ENCODE peak calls at places on chromosome 10, in six cellular contexts. H is IMR-90; O is right atrium auricular region; I is K562; F is mammary epithelial cell; C is CD8-positive, alpha-beta T cell. E is an unnamed sample. For H3K27me3, the result is how much of the 10 kb centered on the place peaks cover.

GRCh38 chr10:114199239-114199638 is 20.1 kb downstream of the TDRD1 start:
- DNase-seq in C (no peak), O (no peak), H (no peak), I (no peak), F (no peak), E (no peak)

GRCh38 chr10:97280783-97281182 is 11.7 kb downstream of the ARHGAP19 start:
- DNase-seq in H (no peak), O (no peak), F (no peak), C (no peak), I (no peak), E (no peak)

GRCh38 chr10:121437596-121437995 is 160.6 kb downstream of the FGFR2 start:
- DNase-seq in C (no peak), O (peak), I (no peak), F (no peak), H (no peak), E (peak)

GRCh38 chr10:100807241-100808050 is 62.1 kb downstream of the PAX2 start:
- DNase-seq in H (no peak), F (no peak), I (no peak), O (no peak), C (no peak), E (no peak)

GRCh38 chr10:92691591-92692084 is 1.9 kb downstream of the HHEX start:
- DNase-seq in I (no peak), O (no peak), H (no peak), C (peak), F (no peak), E (no peak)

GRCh38 chr10:12418000-12418399 is 68.7 kb downstream of the CAMK1D start:
- DNase-seq in F (no peak), H (peak), O (peak), I (no peak), C (no peak), E (no peak)

GRCh38 chr10:22573820-22574569 is 140.4 kb downstream of the PIP4K2A start:
- DNase-seq in I (peak), H (peak), O (no peak), C (peak), F (peak), E (peak)

GRCh38 chr10:13453896-13454295 is 74.9 kb downstream of the BEND7 start:
- DNase-seq in F (no peak), O (no peak), H (no peak), I (no peak), C (peak), E (no peak)

GRCh38 chr10:130045801-130046321 is 64.8 kb downstream of the C10orf143 start:
- DNase-seq in O (no peak), F (no peak), C (no peak), I (no peak), H (no peak), E (no peak)

GRCh38 chr10:132279873-132280645 is 27.7 kb downstream of the STK32C start:
- DNase-seq in C (no peak), H (no peak), I (peak), F (no peak), O (no peak), E (no peak)

GRCh38 chr10:660980-661890 is 28.2 kb downstream of the DIP2C start:
- DNase-seq in C (no peak), I (no peak), O (no peak), F (no peak), H (no peak), E (no peak)

GRCh38 chr10:71748671-71749191 is 24.6 kb downstream of the VSIR start:
- DNase-seq in I (peak), H (no peak), O (peak), C (peak), F (no peak), E (no peak)

GRCh38 chr10:75955953-75956352 is 524.5 kb downstream of the LRMDA start:
- DNase-seq in O (no peak), H (no peak), C (no peak), I (no peak), F (no peak), E (no peak)

GRCh38 chr10:105150486-105150885 is 509.4 kb downstream of the SORCS3 start:
- DNase-seq in C (no peak), I (no peak), H (no peak), O (no peak), F (no peak), E (no peak)

GRCh38 chr10:17923728-17924127 is 28.0 kb upstream of the SLC39A12 start:
- DNase-seq in C (no peak), H (peak), I (no peak), O (no peak), F (peak), E (peak)

GRCh38 chr10:50576245-50576815 is 47.4 kb downstream of the SGMS1 start:
- DNase-seq in F (no peak), C (no peak), O (no peak), H (peak), I (no peak), E (peak)

GRCh38 chr10:128337860-128338378 is 211.7 kb upstream of the MKI67 start:
- DNase-seq in I (no peak), O (no peak), H (no peak), F (no peak), C (no peak), E (no peak)

GRCh38 chr10:47040041-47040491 is 128.8 kb downstream of the PTPN20 start:
- DNase-seq in C (no peak), O (no peak), H (no peak), I (no peak), F (no peak), E (no peak)

GRCh38 chr10:69938541-69938991 is 114.1 kb upstream of the MACROH2A2 start:
- DNase-seq in H (no peak), F (no peak), I (no peak), O (no peak), C (no peak), E (no peak)

GRCh38 chr10:10778959-10779358 is 238.7 kb upstream of the CELF2 start:
- DNase-seq in C (no peak), F (no peak), O (no peak), H (peak), I (no peak), E (no peak)

GRCh38 chr10:78852856-78853255 is 215.9 kb upstream of the ZMIZ1 start:
- DNase-seq in C (no peak), H (peak), F (no peak), I (peak), O (no peak), E (no peak)

GRCh38 chr10:29816801-29817558 is 182.2 kb upstream of the SVIL start:
- DNase-seq in C (no peak), O (no peak), H (no peak), I (no peak), F (no peak), E (no peak)

GRCh38 chr10:44382981-44383748 is 1.7 kb downstream of the CXCL12 start:
- DNase-seq in I (no peak), O (no peak), C (no peak), F (no peak), H (no peak), E (no peak)

GRCh38 chr10:30788307-30788706 is 158.8 kb upstream of the LYZL2 start:
- DNase-seq in C (no peak), H (peak), O (no peak), F (peak), I (no peak), E (peak)

GRCh38 chr10:5585517-5586222 is 60.9 kb downstream of the CALML3 start:
- DNase-seq in O (no peak), C (no peak), F (peak), H (no peak), I (no peak), E (peak)

GRCh38 chr10:49153971-49154370 is 20.1 kb upstream of the FAM170B start:
- DNase-seq in O (no peak), I (no peak), H (peak), F (peak), C (no peak), E (peak)

GRCh38 chr10:30436200-30436599 is 2.2 kb downstream of the MAP3K8 start:
- DNase-seq in C (no peak), F (no peak), O (no peak), H (peak), I (peak), E (peak)

GRCh38 chr10:32446701-32447406 is 914 bp downstream of the CCDC7 start:
- DNase-seq in H (peak), C (no peak), F (no peak), I (peak), O (no peak), E (peak)

GRCh38 chr10:97149065-97149680 is 36.6 kb downstream of the SLIT1 start:
- DNase-seq in C (no peak), H (no peak), O (no peak), F (no peak), I (no peak), E (no peak)

GRCh38 chr10:21372651-21373410 is 152.7 kb downstream of the SKIDA1 start:
- DNase-seq in C (peak), I (peak), O (peak), H (peak), F (peak), E (peak)

GRCh38 chr10:95201736-95202135 is 7.7 kb downstream of the ACSM6 start:
- DNase-seq in F (peak), I (no peak), C (no peak), O (no peak), H (peak), E (peak)

GRCh38 chr10:91162050-91162494 is 58.4 kb upstream of the PCGF5 start:
- DNase-seq in H (peak), C (peak), F (no peak), O (no peak), I (peak), E (no peak)

GRCh38 chr10:104556831-104557230 is 84.3 kb upstream of the SORCS3 start:
- DNase-seq in I (no peak), C (no peak), F (no peak), H (no peak), O (no peak), E (no peak)

GRCh38 chr10:35421553-35422178 is 85.4 kb downstream of the CCNY start:
- DNase-seq in O (no peak), F (peak), I (no peak), H (peak), C (no peak), E (peak)

DNA sequence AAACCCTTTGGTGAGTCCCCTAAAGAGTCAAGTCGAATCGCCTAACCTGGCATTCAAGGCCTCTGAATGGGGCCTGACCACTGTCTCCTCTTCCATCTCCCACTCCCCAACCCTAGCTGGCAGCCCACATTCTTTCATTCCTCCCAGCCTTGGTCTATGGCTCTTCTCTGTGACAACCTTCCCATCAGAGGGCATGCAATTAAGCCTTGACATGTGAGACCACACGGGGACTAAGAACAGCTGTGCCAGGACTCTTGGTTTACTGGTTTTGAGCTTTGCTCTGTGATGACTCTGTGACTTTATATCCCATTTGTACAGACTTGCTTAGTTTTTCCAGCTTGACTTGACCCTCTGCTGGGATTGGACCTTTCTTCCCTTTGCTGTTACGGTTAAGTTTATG is 116.6 kb downstream of the BUB3 start:
- DNase-seq in O (no peak), C (no peak), I (no peak), F (no peak), H (no peak), E (no peak)
- H3K4me3 ChIP-seq in O (no peak), C (no peak), I (no peak), F (no peak), H (no peak), E (no peak)

DNA sequence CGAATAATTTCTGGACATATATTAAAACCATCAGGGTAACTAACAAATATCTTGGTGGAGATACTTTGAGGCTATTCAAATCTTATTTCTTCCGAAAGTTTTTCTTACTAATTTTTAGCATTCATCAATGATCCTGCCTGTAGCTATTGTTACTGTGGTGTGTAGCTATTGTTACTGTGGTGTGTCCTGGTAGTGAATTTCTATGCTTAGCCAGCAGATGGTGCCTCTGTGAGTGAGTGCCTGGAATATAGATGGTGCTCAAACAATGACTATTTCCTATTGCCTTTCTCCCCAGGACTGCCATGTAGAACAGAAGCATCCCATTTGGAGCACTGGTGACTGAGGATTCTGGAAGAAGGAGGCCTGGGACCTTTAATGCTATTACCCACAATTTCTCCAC is 245.7 kb downstream of the CCSER2 start:
- DNase-seq in I (no peak), F (peak), O (no peak), H (no peak), C (no peak), E (no peak)
- TF ChIP-seq CTCF in I (no peak), F (peak), O (no peak), H (no peak), C (no peak), E (no peak)

DNA sequence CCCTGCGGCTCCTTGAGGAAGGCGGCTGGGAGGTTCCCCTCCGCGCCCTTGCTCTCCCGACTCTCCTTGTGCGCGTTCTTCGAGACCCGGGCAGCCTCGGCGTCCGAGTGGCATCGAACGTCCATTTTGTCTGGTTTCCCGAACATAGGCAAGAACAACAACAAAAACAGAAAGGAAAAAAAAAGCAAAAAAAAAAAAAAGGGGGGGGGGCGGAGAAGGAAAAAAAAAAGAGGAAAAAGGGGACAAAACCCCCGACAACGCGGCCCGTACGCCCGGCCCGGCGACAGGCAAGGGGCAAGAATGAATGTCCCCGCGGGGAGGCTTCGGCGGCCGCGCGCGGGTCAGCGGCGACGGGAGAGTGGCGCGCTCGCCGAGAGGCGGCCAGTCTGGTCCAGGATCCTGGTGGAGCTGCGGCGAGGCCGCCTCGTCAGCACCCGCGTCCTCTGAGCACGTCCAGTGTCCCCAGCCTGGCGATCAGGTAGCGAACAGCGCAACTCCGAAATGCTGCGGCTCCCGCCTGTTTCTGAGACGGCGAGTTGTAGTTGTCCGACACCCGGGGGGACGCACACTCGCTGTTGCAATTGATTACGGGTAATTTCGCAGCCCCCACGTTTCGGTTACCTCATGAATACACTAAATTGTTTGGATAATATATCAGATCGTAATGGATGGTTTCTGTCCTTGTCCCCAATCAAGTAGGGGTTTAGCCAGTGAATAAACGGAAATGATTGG is at the start of gene VAX1:
- DNase-seq in O (no peak), F (no peak), I (no peak), H (no peak), C (no peak), E (peak)
- H3K27me3 ChIP-seq in O (half or more), F (half or more), I (half or more), H (half or more), C (under half), E (half or more)

GRCh38 chr10:52257692-52258075 is 56.4 kb upstream of the DKK1 start:
- DNase-seq in H (no peak), F (no peak), C (no peak), O (no peak), I (no peak), E (no peak)

GRCh38 chr10:52259428-52259812 is 54.7 kb upstream of the DKK1 start:
- DNase-seq in O (no peak), F (no peak), C (no peak), I (no peak), H (no peak), E (no peak)

GRCh38 chr10:52258791-52259427 is 55.2 kb upstream of the DKK1 start:
- DNase-seq in F (no peak), C (no peak), I (no peak), O (no peak), H (peak), E (no peak)

GRCh38 chr10:52261362-52261761 is 52.7 kb upstream of the DKK1 start:
- DNase-seq in I (no peak), F (peak), H (no peak), O (no peak), C (no peak), E (no peak)

GRCh38 chr10:52256832-52257691 is 57.0 kb upstream of the DKK1 start:
- DNase-seq in I (no peak), O (no peak), H (peak), F (peak), C (no peak), E (peak)
- H3K4me3 ChIP-seq in I (no peak), O (no peak), H (no peak), F (no peak), C (no peak), E (no peak)

GRCh38 chr10:86757110-86757790 is 831 bp downstream of the BMPR1A start:
- DNase-seq in C (peak), I (no peak), F (peak), O (no peak), H (peak), E (peak)
- TF ChIP-seq CTCF in C (no peak), I (no peak), F (peak), O (no peak), H (peak), E (peak)